ENCODE peak calls at places on chromosomes 2 and 18, in seven cellular contexts. S, V, E, H, Q, W and N are unnamed samples. For H3K36me3, the result is how much of the 10 kb centered on the place peaks cover.

GRCh38 chr2:160140471-160140870 is 59.6 kb downstream of the ITGB6 start:
- DNase-seq in V (no peak), H (no peak), S (no peak), W (no peak), E (no peak), Q (no peak), N (no peak)

GRCh38 chr2:96088340-96089335 is 27.7 kb downstream of the ADRA2B start:
- DNase-seq in V (no peak), E (no peak), Q (no peak), S (no peak), H (no peak), W (no peak), N (no peak)

GRCh38 chr2:64311948-64312621 is 141.9 kb upstream of the LGALSL start:
- DNase-seq in W (peak), Q (peak), H (peak), E (peak), V (peak), S (no peak), N (no peak)

GRCh38 chr2:167212054-167212648 is 323.9 kb downstream of the XIRP2 start:
- DNase-seq in Q (peak), H (peak), W (no peak), E (peak), S (no peak), V (no peak), N (no peak)

GRCh38 chr18:72601481-72601880 is 57.3 kb upstream of the CBLN2 start:
- DNase-seq in Q (peak), V (no peak), S (no peak), W (no peak), H (no peak), E (no peak), N (no peak)

GRCh38 chr2:9095690-9096089 is 92.2 kb upstream of the MBOAT2 start:
- DNase-seq in H (peak), S (peak), Q (peak), W (peak), E (no peak), V (no peak), N (no peak)

GRCh38 chr18:24427484-24427883 is 1.0 kb downstream of the IMPACT start:
- DNase-seq in E (no peak), V (no peak), H (peak), Q (peak), W (no peak), S (no peak), N (no peak)

GRCh38 chr2:181063696-181064095 is 83.3 kb downstream of the UBE2E3 start:
- DNase-seq in H (no peak), V (no peak), E (no peak), W (no peak), S (no peak), Q (no peak), N (no peak)

GRCh38 chr2:176554107-176555048 is 285.1 kb downstream of the MTX2 start:
- DNase-seq in Q (peak), W (no peak), S (no peak), V (peak), H (peak), E (peak), N (no peak)

GRCh38 chr2:182081602-182082260 is 96.1 kb downstream of the PPP1R1C start:
- DNase-seq in S (no peak), V (no peak), W (no peak), H (no peak), Q (no peak), E (no peak), N (no peak)

GRCh38 chr18:2303517-2304238 is 267.6 kb downstream of the METTL4 start:
- DNase-seq in W (no peak), Q (no peak), S (no peak), H (no peak), V (no peak), E (no peak), N (no peak)

GRCh38 chr2:108297436-108298141 is 8.9 kb downstream of the SULT1C2 start:
- DNase-seq in S (no peak), V (no peak), E (no peak), W (no peak), H (peak), Q (no peak), N (no peak)

GRCh38 chr18:54147439-54147838 is 77.0 kb downstream of the MBD2 start:
- DNase-seq in V (no peak), H (no peak), S (no peak), Q (no peak), W (no peak), E (no peak), N (no peak)

GRCh38 chr2:42201228-42201855 is 32.2 kb downstream of the EML4 start:
- DNase-seq in V (no peak), E (no peak), W (no peak), Q (no peak), H (peak), S (no peak), N (no peak)

GRCh38 chr2:119249855-119250775 is 26.5 kb downstream of the STEAP3 start:
- DNase-seq in S (no peak), W (no peak), V (no peak), E (no peak), H (no peak), Q (peak), N (no peak)
- H3K36me3 ChIP-seq in S (half or more), W (half or more), V (under half), E (under half), H (half or more), Q (under half), N (under half)

GRCh38 chr18:62262050-62262449 is 63.1 kb upstream of the TNFRSF11A start:
- DNase-seq in H (no peak), V (no peak), S (no peak), Q (no peak), E (no peak), W (no peak), N (no peak)
- H3K36me3 ChIP-seq in H (under half), V (under half), S (half or more), Q (half or more), E (half or more), W (half or more), N (under half)

DNA sequence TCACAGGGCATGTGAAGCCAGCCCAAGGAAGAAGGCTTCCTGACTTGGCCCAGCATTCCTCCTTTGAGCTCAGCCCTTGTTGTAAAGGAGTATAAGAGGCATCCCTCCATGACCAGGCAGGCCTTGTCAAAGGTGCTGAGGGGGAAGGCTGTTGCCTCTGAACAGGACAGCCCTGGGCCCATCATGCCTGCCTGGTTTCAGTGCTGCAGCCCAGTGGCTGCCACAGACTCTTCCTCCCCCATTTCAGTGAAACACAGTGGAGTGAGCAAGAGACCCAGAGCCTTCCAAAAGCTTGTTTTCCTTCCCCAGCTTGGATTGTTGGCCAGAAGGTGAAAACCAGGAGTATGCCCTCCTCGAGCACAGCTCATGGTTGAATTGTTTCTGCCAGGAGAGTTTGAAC is 19.9 kb upstream of the RPL37A start:
- DNase-seq in V (no peak), E (no peak), S (no peak), Q (peak), H (no peak), W (no peak), N (no peak)
- H3K36me3 ChIP-seq in V (under half), E (under half), S (half or more), Q (half or more), H (under half), W (half or more), N (half or more)

GRCh38 chr2:53777134-53777533 is 9.5 kb downstream of the CHAC2 start:
- DNase-seq in V (no peak), S (no peak), W (no peak), H (no peak), E (no peak), Q (no peak), N (no peak)

GRCh38 chr2:53784431-53784830 is 2.3 kb downstream of the ASB3 start:
- DNase-seq in Q (no peak), S (no peak), V (no peak), H (no peak), E (no peak), W (no peak), N (no peak)

GRCh38 chr2:53782681-53783080 is 4.1 kb downstream of the ASB3 start:
- DNase-seq in E (no peak), S (no peak), Q (no peak), V (no peak), W (no peak), H (peak), N (no peak)

DNA sequence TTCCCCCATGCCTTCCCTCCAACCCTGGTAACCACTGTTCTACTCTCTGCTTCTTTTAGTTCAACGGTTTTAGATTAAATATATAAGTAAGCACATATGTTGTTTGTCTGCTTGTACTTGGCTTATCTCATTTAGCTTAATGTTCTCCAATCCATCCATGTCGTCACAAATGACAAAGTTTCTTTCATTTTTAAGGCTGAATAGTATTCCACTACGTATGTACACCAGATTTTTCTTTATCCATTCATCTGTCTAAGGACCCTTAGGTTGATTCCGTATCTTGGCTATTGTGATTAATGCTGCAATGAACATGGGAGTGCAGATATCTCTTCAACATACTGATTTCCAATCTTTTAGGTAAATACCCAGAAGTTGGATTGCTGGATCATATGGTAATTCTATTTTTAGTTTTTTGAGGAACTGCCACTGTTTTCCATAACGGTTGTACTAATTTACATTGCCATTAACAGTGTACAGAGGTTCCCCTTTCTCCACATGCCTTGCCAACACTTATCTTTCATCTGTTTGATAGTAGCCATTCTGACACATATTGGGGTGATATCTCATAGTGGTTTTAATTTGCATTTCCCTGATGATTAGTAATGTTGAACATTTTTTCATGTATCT is 8.1 kb downstream of the ASB3 start:
- DNase-seq in H (no peak), S (no peak), V (no peak), Q (no peak), W (no peak), E (no peak), N (no peak)
- H3K36me3 ChIP-seq in H (under half), S (under half), V (under half), Q (under half), W (under half), E (half or more), N (under half)

DNA sequence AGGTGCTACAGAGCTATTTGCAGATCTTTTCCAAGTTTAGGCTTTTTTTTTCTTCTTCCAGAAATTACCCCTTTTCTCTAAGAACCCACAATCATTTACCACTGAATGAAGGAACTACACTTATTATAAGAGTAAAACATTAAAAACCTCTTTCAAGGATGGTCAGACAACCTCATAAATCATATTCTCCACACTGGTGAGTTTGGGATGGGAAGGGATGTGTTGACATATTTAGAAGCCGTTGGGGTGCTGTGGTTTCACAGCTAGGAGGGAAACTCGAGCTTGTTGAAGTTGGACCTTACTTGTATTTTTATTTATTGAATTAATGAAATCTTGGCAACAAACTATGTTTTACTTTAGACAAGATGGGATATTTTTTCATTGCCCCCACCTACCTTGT is 289.4 kb upstream of the MEIS1 start:
- DNase-seq in H (no peak), W (no peak), V (no peak), S (no peak), Q (no peak), E (no peak), N (no peak)
- H3K36me3 ChIP-seq in H (under half), W (under half), V (under half), S (under half), Q (under half), E (under half), N (under half)

GRCh38 chr2:217852812-217853211 is 150.0 kb downstream of the TNS1 start:
- DNase-seq in S (no peak), V (no peak), W (no peak), Q (no peak), H (no peak), E (no peak), N (no peak)
- H3K36me3 ChIP-seq in S (half or more), V (under half), W (under half), Q (under half), H (half or more), E (under half), N (half or more)